ENCODE peak calls at places on chromosomes 13 and 19, in eight cellular contexts. I, V, B, F, A, K, T and U are unnamed samples.

GRCh38 chr13:100176781-100177389 is 88.0 kb downstream of the PCCA start:
- DNase-seq in I (no peak), V (no peak), B (no peak), F (peak; percentile 80), A (no peak), K (no peak), T (no peak), U (peak; percentile 38)

GRCh38 chr19:4304509-4305252 is at the start of gene FSD1:
- DNase-seq in I (no peak), V (no peak), B (no peak), F (peak; percentile 42), A (no peak), K (no peak), T (no peak), U (peak; percentile 39)

GRCh38 chr19:34298891-34299510 is 44.6 kb downstream of the GARRE1 start:
- DNase-seq in I (no peak), V (no peak), B (no peak), F (no peak), A (no peak), K (no peak), T (peak; percentile 92), U (no peak)

GRCh38 chr13:60617863-60618733 is 221.1 kb downstream of the TDRD3 start:
- DNase-seq in I (no peak), V (no peak), B (no peak), F (peak; percentile 75), A (no peak), K (no peak), T (peak; percentile 6), U (no peak)

GRCh38 chr13:59914556-59914955 is 249.2 kb downstream of the DIAPH3 start:
- DNase-seq in I (no peak), V (no peak), B (peak; percentile 8), F (peak; percentile 40), A (no peak), K (no peak), T (no peak), U (no peak)

GRCh38 chr19:52670046-52670445 is 31.9 kb upstream of the ZNF83 start:
- DNase-seq in I (no peak), V (no peak), B (no peak), F (no peak), A (peak; percentile 80), K (no peak), T (no peak), U (no peak)

GRCh38 chr19:18895038-18895827 is 725 bp downstream of the CERS1 start:
- DNase-seq in I (no peak), V (no peak), B (peak; percentile 22), F (peak; percentile 7), A (peak; percentile 68), K (no peak), T (no peak), U (no peak)

GRCh38 chr13:24627090-24627714 is 53.0 kb upstream of the ATP12A start:
- DNase-seq in I (no peak), V (no peak), B (no peak), F (no peak), A (no peak), K (no peak), T (no peak), U (no peak)

GRCh38 chr19:16026756-16027155 is 49.5 kb upstream of the TPM4 start:
- DNase-seq in I (no peak), V (no peak), B (no peak), F (no peak), A (no peak), K (no peak), T (no peak), U (no peak)

GRCh38 chr13:101231751-101232428 is 184.4 kb downstream of the NALCN start:
- DNase-seq in I (no peak), V (no peak), B (no peak), F (peak; percentile 35), A (no peak), K (no peak), T (no peak), U (no peak)

GRCh38 chr13:111361046-111361872 is 40.8 kb downstream of the TEX29 start:
- DNase-seq in I (no peak), V (no peak), B (no peak), F (no peak), A (no peak), K (no peak), T (no peak), U (no peak)

GRCh38 chr19:366951-367350 is 22.4 kb upstream of the MIER2 start:
- DNase-seq in I (no peak), V (no peak), B (no peak), F (no peak), A (no peak), K (no peak), T (no peak), U (no peak)

GRCh38 chr13:81487151-81487550 is 1146.2 kb upstream of the SPRY2 start:
- DNase-seq in I (no peak), V (no peak), B (peak; percentile 7), F (peak; percentile 81), A (no peak), K (no peak), T (peak; percentile 16), U (peak; percentile 1)

GRCh38 chr19:40257096-40257517 is 28.0 kb downstream of the AKT2 start:
- DNase-seq in I (no peak), V (no peak), B (no peak), F (no peak), A (peak; percentile 91), K (no peak), T (no peak), U (no peak)